ENCODE peak calls at places on chromosome 16, in four cellular contexts. R is H1, K is SK-N-SH, T is GM12878. H is an unnamed sample.
A peak's percentile ranks its signal among the peaks of the same experiment; 100 is the strongest.

GRCh38 chr16:88799569-88800276 is 3.9 kb upstream of the CDT1 start:
- DNase-seq in R (no peak), K (no peak), T (no peak), H (no peak)

GRCh38 chr16:28193530-28194423 is 18.0 kb downstream of the XPO6 start:
- DNase-seq in R (no peak), K (no peak), T (no peak), H (no peak)

GRCh38 chr16:4052801-4053662 is 63.2 kb downstream of the ADCY9 start:
- DNase-seq in R (no peak), K (no peak), T (no peak), H (no peak)

GRCh38 chr16:31420037-31420436 is 8.1 kb downstream of the COX6A2 start:
- DNase-seq in R (no peak), K (no peak), T (no peak), H (no peak)

GRCh38 chr16:85853641-85854545 is 45.1 kb upstream of the IRF8 start:
- DNase-seq in R (no peak), K (no peak), T (no peak), H (no peak)

GRCh38 chr16:85615014-85615851 is 2.1 kb downstream of the GSE1 start:
- DNase-seq in R (no peak), K (no peak), T (no peak), H (peak; percentile 79)

GRCh38 chr16:49838639-49839461 is 17.1 kb downstream of the ZNF423 start:
- DNase-seq in R (no peak), K (peak; percentile 43), T (no peak), H (no peak)

GRCh38 chr16:70753694-70754325 is 47.1 kb downstream of the VAC14 start:
- DNase-seq in R (no peak), K (no peak), T (no peak), H (no peak)

GRCh38 chr16:64627288-64627687 is 494.6 kb downstream of the CDH11 start:
- DNase-seq in R (no peak), K (no peak), T (no peak), H (no peak)

GRCh38 chr16:85557976-85558589 is 55.0 kb upstream of the GSE1 start:
- DNase-seq in R (no peak), K (no peak), T (no peak), H (no peak)

GRCh38 chr16:88570691-88571092 is 489 bp downstream of the ZC3H18 start:
- DNase-seq in R (no peak), K (no peak), T (no peak), H (no peak)

GRCh38 chr16:77290451-77291110 is 91.4 kb downstream of the SYCE1L start:
- DNase-seq in R (no peak), K (no peak), T (no peak), H (no peak)

GRCh38 chr16:80804061-80804450 is 342 bp downstream of the CDYL2 start:
- DNase-seq in R (no peak), K (no peak), T (no peak), H (peak; percentile 6)

GRCh38 chr16:27080870-27081269 is 14.1 kb downstream of the C16orf82 start:
- DNase-seq in R (no peak), K (peak; percentile 25), T (no peak), H (peak; percentile 43)

GRCh38 chr16:24980077-24980793 is 34.9 kb downstream of the ARHGAP17 start:
- DNase-seq in R (no peak), K (no peak), T (peak; percentile 63), H (no peak)

GRCh38 chr16:53054670-53055485 is at the start of gene CHD9:
- DNase-seq in R (no peak), K (peak; percentile 93), T (peak; percentile 56), H (peak; percentile 90)

GRCh38 chr16:31196324-31197088 is 6.1 kb downstream of the PYCARD start:
- DNase-seq in R (no peak), K (no peak), T (no peak), H (no peak)

GRCh38 chr16:23249830-23250229 is 52.3 kb upstream of the SCNN1B start:
- DNase-seq in R (no peak), K (no peak), T (no peak), H (no peak)

GRCh38 chr16:23248261-23249194 is 53.6 kb upstream of the SCNN1B start:
- DNase-seq in R (no peak), K (no peak), T (no peak), H (no peak)

GRCh38 chr16:23245268-23245667 is 56.8 kb upstream of the SCNN1B start:
- DNase-seq in R (no peak), K (no peak), T (no peak), H (no peak)

GRCh38 chr16:23240994-23241393 is 58.4 kb downstream of the SCNN1G start:
- DNase-seq in R (no peak), K (no peak), T (no peak), H (peak; percentile 49)

GRCh38 chr16:23244122-23244521 is 58.0 kb upstream of the SCNN1B start:
- DNase-seq in R (no peak), K (no peak), T (no peak), H (no peak)
- TF ChIP-seq TCF12 in R (no peak), K (no peak), T (no peak), H (no peak)

GRCh38 chr16:84334482-84334881 is 33.9 kb upstream of the ATP2C2 start:
- DNase-seq in R (no peak), K (no peak), T (no peak), H (no peak)

GRCh38 chr16:84331998-84332780 is 36.1 kb upstream of the ATP2C2 start:
- DNase-seq in R (no peak), K (no peak), T (no peak), H (no peak)

GRCh38 chr16:84334058-84334457 is 34.3 kb upstream of the ATP2C2 start:
- DNase-seq in R (no peak), K (no peak), T (no peak), H (no peak)

GRCh38 chr16:84330685-84331050 is 36.0 kb downstream of the WFDC1 start:
- DNase-seq in R (no peak), K (no peak), T (no peak), H (no peak)

GRCh38 chr16:84332975-84333684 is 35.2 kb upstream of the ATP2C2 start:
- DNase-seq in R (no peak), K (no peak), T (no peak), H (no peak)
- TF ChIP-seq TCF12 in R (no peak), K (no peak), T (no peak), H (no peak)

GRCh38 chr16:75035410-75035968 is 36.7 kb downstream of the ZNRF1 start:
- DNase-seq in R (no peak), K (no peak), T (no peak), H (no peak)
- TF ChIP-seq TCF12 in R (no peak), K (no peak), T (no peak), H (no peak)

GRCh38 chr16:5668553-5668952 is 571.0 kb upstream of the EEF2KMT start:
- DNase-seq in R (no peak), K (no peak), T (no peak), H (no peak)

GRCh38 chr16:5665770-5666169 is 568.2 kb upstream of the EEF2KMT start:
- DNase-seq in R (no peak), K (no peak), T (no peak), H (no peak)

DNA sequence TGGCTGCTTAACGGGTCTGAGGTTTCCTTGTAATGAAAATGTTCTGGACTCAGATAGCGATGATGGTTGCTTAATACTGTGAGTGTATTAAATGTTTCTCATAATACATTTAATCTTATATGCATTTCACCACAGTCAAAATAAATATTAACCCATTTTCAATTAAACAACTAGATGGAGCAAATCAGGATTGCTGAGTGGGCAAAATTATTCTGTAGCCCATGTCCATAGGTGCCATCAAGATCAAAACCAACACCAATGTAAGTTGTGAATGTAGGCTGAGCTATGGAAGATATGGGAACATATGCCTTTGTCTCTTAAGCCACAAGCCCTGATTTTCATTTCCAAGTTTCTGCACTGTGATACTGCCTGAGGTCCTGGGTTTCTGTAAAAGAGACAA is 572.6 kb upstream of the EEF2KMT start:
- DNase-seq in R (no peak), K (no peak), T (no peak), H (no peak)
- TF ChIP-seq TCF12 in R (no peak), K (no peak), T (no peak), H (no peak)

GRCh38 chr16:69564845-69565610 is 738 bp upstream of the NFAT5 start:
- DNase-seq in R (no peak), K (no peak), T (no peak), H (no peak)
- TF ChIP-seq TCF12 in R (no peak), K (no peak), T (no peak), H (no peak)

GRCh38 chr16:23609929-23610328 is 13.8 kb upstream of the NDUFAB1 start:
- DNase-seq in R (no peak), K (no peak), T (no peak), H (no peak)
- TF ChIP-seq TCF12 in R (no peak), K (no peak), T (no peak), H (no peak)

GRCh38 chr16:14489460-14489859 is 140.6 kb downstream of the PARN start:
- DNase-seq in R (no peak), K (peak; percentile 46), T (no peak), H (peak; percentile 57)
- TF ChIP-seq TCF12 in R (no peak), K (no peak), T (no peak), H (no peak)

DNA sequence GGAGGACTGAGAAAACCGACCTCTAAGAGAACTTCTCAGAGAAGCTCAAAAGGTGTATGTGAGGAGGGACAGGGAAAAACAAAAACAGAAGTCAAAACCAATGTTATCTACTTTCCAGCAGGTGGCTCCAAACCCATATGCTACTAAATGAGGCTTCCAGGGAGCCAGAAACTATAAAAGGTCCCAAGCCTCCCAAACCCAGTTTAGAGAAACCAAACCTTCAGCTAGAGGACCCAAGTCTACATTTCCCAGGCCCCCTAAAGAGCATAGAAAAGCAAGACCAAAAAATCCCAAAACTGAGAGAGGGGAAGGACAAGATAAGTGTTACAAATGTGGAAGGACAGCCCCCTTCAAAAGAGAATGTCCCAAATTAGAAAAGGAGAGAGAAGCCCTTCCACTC is 3.7 kb downstream of the HPR start:
- DNase-seq in R (no peak), K (peak; percentile 37), T (no peak), H (peak; percentile 72)
- TF ChIP-seq TCF12 in R (no peak), K (no peak), T (no peak), H (no peak)

GRCh38 chr16:12545792-12546342 is 257.8 kb downstream of the CPPED1 start:
- DNase-seq in R (no peak), K (no peak), T (peak; percentile 57), H (no peak)

GRCh38 chr16:12544477-12545291 is 259.0 kb downstream of the CPPED1 start:
- DNase-seq in R (no peak), K (no peak), T (no peak), H (peak; percentile 61)

GRCh38 chr16:12542818-12543699 is 260.6 kb downstream of the CPPED1 start:
- DNase-seq in R (no peak), K (no peak), T (no peak), H (no peak)

GRCh38 chr16:12545292-12545610 is 258.4 kb downstream of the CPPED1 start:
- DNase-seq in R (no peak), K (no peak), T (no peak), H (peak; percentile 78)

DNA sequence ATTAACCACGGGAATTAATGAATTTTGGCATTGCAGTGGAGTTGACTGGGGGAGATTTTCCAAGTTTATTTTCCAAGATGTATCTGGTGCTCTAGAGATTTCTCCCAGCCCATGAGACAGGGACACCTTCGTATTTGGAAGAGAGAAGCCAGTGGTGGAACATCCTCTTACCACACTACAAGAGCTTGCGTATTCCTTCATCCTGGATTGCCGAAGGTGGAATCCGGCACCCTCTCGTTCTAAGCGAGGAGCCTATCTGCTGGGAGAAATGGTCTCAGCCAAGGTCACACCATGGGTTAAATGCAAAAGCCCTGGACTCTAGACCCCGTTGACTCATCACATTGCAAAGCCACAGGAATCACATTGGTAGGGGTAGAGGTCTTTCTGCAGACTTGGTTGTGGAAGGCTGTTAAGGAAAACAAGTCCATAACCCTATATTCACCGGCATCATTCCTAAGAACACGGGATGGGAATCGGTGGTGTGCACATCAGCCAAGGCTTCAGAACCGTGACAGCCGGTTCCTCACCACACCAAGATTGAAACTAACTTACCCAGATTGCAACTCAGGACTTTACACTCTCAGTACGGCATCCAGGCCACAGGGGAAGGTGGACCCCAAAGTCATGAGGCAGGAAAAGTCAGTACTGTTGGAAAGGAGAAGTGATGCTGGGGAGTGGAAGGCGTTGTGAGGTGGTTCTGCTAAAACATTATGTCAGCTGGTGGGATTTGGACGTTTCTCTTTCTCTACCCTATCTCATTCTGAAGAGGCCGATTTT is 259.8 kb downstream of the CPPED1 start:
- DNase-seq in R (no peak), K (no peak), T (peak; percentile 48), H (peak; percentile 91)
- TF ChIP-seq TCF12 in R (no peak), K (no peak), T (peak; percentile 78), H (no peak)